ENCODE peak calls at places on chromosomes 2 and 18, in six cellular contexts. C is HCT116, H is A673, F is thoracic aorta, N is left ventricle myocardium inferior, O is esophagus squamous epithelium. B is an unnamed sample.

GRCh38 chr18:35661483-35662146 is 80.1 kb downstream of the GALNT1 start:
- DNase-seq in C (no peak), H (peak), F (no peak), N (no peak), O (no peak), B (no peak)

GRCh38 chr2:221494556-221494955 is 77.5 kb downstream of the EPHA4 start:
- DNase-seq in C (peak), H (no peak), F (no peak), N (no peak), O (no peak), B (no peak)

GRCh38 chr2:175207741-175208438 is 26.4 kb upstream of the ATP5MC3 start:
- DNase-seq in C (no peak), H (no peak), F (no peak), N (peak), O (no peak), B (no peak)

GRCh38 chr2:116180072-116180471 is 1634.4 kb upstream of the DDX18 start:
- DNase-seq in C (no peak), H (no peak), F (no peak), N (no peak), O (no peak), B (no peak)

GRCh38 chr18:32730620-32731021 is 42.2 kb downstream of the KLHL14 start:
- DNase-seq in C (no peak), H (peak), F (no peak), N (no peak), O (no peak), B (no peak)

GRCh38 chr18:9762561-9762960 is 54.5 kb downstream of the RAB31 start:
- DNase-seq in C (no peak), H (no peak), F (no peak), N (no peak), O (no peak), B (no peak)

GRCh38 chr2:70328921-70329561 is 27.2 kb upstream of the FAM136A start:
- DNase-seq in C (peak), H (no peak), F (no peak), N (no peak), O (no peak), B (no peak)

GRCh38 chr18:27605107-27605834 is 420.2 kb upstream of the CHST9 start:
- DNase-seq in C (peak), H (peak), F (no peak), N (no peak), O (no peak), B (peak)

GRCh38 chr2:131041402-131042160 is 51.7 kb downstream of the FAM168B start:
- DNase-seq in C (no peak), H (no peak), F (no peak), N (no peak), O (no peak), B (no peak)

GRCh38 chr2:130883520-130883919 is 46.8 kb downstream of the ARHGEF4 start:
- DNase-seq in C (no peak), H (no peak), F (no peak), N (no peak), O (no peak), B (no peak)

GRCh38 chr2:104788721-104789446 is 65.0 kb upstream of the POU3F3 start:
- DNase-seq in C (no peak), H (no peak), F (no peak), N (no peak), O (no peak), B (no peak)

GRCh38 chr2:171389325-171389724 is 44.5 kb downstream of the METTL8 start:
- DNase-seq in C (no peak), H (no peak), F (no peak), N (no peak), O (no peak), B (no peak)

GRCh38 chr2:68839260-68839833 is 31.9 kb downstream of the BMP10 start:
- DNase-seq in C (peak), H (peak), F (no peak), N (no peak), O (no peak), B (no peak)

GRCh38 chr2:112706170-112706664 is 14.6 kb upstream of the NT5DC4 start:
- DNase-seq in C (no peak), H (no peak), F (no peak), N (no peak), O (no peak), B (no peak)

GRCh38 chr2:48529189-48529588 is 765 bp upstream of the STON1 start:
- DNase-seq in C (no peak), H (no peak), F (no peak), N (no peak), O (no peak), B (no peak)

GRCh38 chr2:67290451-67290991 is 106.6 kb upstream of the ETAA1 start:
- DNase-seq in C (peak), H (peak), F (no peak), N (no peak), O (no peak), B (peak)

GRCh38 chr18:7307018-7307417 is 76.1 kb downstream of the LRRC30 start:
- DNase-seq in C (no peak), H (no peak), F (no peak), N (no peak), O (no peak), B (no peak)

GRCh38 chr18:62848946-62849345 is 133.6 kb downstream of the PHLPP1 start:
- DNase-seq in C (no peak), H (no peak), F (no peak), N (no peak), O (no peak), B (no peak)

GRCh38 chr18:55247032-55247431 is 287.8 kb upstream of the CCDC68 start:
- DNase-seq in C (no peak), H (no peak), F (no peak), N (no peak), O (no peak), B (no peak)

GRCh38 chr2:20583425-20583881 is 67.4 kb downstream of the HS1BP3 start:
- DNase-seq in C (no peak), H (no peak), F (no peak), N (peak), O (no peak), B (no peak)

GRCh38 chr2:173909846-173910245 is 55.3 kb downstream of the SP3 start:
- DNase-seq in C (no peak), H (no peak), F (no peak), N (no peak), O (no peak), B (no peak)

GRCh38 chr2:38465789-38466127 is 88.7 kb upstream of the ATL2 start:
- DNase-seq in C (peak), H (peak), F (no peak), N (no peak), O (no peak), B (no peak)

GRCh38 chr2:198662916-198663315 is 794.8 kb downstream of the SATB2 start:
- DNase-seq in C (no peak), H (no peak), F (no peak), N (no peak), O (no peak), B (no peak)

GRCh38 chr2:74836675-74837401 is 2.9 kb downstream of the HK2 start:
- DNase-seq in C (no peak), H (no peak), F (no peak), N (no peak), O (no peak), B (no peak)

GRCh38 chr2:226208726-226209125 is 590.9 kb downstream of the IRS1 start:
- DNase-seq in C (no peak), H (peak), F (no peak), N (no peak), O (no peak), B (no peak)

GRCh38 chr18:74715865-74716712 is 118.4 kb downstream of the ZNF407 start:
- DNase-seq in C (no peak), H (no peak), F (no peak), N (no peak), O (no peak), B (no peak)

GRCh38 chr2:160397530-160397865 is 96.1 kb downstream of the RBMS1 start:
- DNase-seq in C (peak), H (no peak), F (no peak), N (no peak), O (no peak), B (peak)

DNA sequence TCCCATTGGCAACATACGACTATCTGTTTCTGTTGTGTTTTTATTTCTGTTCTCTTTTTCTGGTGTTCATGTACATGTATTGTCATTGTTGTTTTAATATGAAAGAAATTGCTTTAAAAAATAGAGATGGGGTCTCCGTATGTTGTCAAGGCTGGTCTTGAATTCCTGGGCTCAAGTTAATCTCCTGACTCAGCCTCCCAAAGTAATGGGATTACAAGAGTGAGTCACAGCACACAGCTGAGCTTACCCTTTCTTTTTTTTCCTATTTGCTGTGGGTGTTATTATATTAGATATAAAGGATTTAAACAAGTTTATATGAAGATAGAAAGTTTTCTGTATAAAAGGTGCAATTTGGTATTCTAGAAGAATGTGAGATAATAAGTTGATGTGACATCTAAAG is 554.6 kb downstream of the DSC3 start:
- DNase-seq in C (no peak), H (peak), F (no peak), N (no peak), O (no peak), B (no peak)
- TF ChIP-seq CTCF in C (no peak), H (no peak), F (no peak), N (no peak), O (no peak), B (no peak)

GRCh38 chr2:119378566-119378965 is 11.8 kb downstream of the DBI start:
- DNase-seq in C (no peak), H (no peak), F (no peak), N (no peak), O (no peak), B (no peak)
- H3K4me3 ChIP-seq in C (no peak), H (no peak), F (no peak), N (no peak), O (no peak), B (no peak)

DNA sequence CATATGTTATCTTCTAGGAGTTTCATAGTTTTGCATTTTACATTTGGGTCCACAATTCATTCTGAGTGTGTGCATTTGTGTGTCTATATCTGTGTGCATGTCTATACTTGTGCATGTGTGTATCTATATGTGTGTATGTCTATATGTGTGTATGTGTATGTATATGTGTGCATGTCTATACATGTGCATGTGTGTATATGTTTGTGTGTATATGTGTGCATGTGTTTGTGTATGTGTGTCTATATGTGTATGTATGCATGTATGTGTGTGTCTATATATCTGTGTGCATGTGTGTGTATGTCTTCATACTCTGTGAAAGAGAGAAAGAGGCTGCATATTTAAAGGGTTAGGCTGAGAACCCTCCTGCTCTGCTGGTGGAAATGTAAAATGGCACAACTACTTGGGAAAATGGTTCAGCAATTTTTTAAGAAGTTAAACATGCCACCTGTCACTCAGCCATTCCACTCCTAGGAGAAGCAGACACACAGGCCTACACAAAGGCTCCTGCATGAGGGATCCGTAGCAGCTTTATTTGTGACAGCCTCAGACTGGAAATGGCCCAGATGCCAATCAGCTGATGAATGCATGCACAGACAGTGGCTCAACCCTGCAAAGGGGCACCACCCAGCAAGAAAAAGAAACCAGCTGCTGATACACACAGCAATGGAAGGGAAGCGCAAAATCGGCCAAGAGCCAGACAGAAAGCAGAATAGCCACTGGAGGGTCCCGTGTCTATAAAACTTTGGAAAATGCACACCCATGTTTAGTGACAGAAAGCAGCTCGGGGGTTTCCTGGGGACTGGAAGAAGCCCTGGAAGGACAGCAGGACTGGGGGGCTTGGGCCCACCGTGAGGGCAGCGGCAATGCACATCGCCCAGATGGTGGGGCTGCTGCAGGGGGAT is 146.8 kb downstream of the SEPTIN10 start:
- DNase-seq in C (no peak), H (no peak), F (no peak), N (no peak), O (no peak), B (no peak)
- TF ChIP-seq CTCF in C (no peak), H (no peak), F (no peak), N (no peak), O (no peak), B (no peak)

GRCh38 chr18:23238152-23238531 is 102.9 kb downstream of the CABLES1 start:
- DNase-seq in C (no peak), H (no peak), F (peak), N (no peak), O (no peak), B (peak)
- H3K4me3 ChIP-seq in C (no peak), H (no peak), F (peak), N (peak), O (peak), B (peak)

GRCh38 chr2:205903549-205904129 is 182.3 kb downstream of the INO80D start:
- DNase-seq in C (peak), H (peak), F (no peak), N (no peak), O (no peak), B (no peak)
- TF ChIP-seq CTCF in C (peak), H (peak), F (no peak), N (peak), O (peak), B (peak)

GRCh38 chr2:42971381-42971780 is 179.0 kb upstream of the HAAO start:
- DNase-seq in C (no peak), H (no peak), F (no peak), N (no peak), O (no peak), B (no peak)
- H3K4me3 ChIP-seq in C (no peak), H (no peak), F (no peak), N (no peak), O (no peak), B (no peak)

GRCh38 chr2:207265363-207265762 is 99.6 kb upstream of the KLF7 start:
- DNase-seq in C (no peak), H (no peak), F (no peak), N (no peak), O (no peak), B (no peak)
- TF ChIP-seq CTCF in C (no peak), H (no peak), F (no peak), N (no peak), O (no peak), B (no peak)

DNA sequence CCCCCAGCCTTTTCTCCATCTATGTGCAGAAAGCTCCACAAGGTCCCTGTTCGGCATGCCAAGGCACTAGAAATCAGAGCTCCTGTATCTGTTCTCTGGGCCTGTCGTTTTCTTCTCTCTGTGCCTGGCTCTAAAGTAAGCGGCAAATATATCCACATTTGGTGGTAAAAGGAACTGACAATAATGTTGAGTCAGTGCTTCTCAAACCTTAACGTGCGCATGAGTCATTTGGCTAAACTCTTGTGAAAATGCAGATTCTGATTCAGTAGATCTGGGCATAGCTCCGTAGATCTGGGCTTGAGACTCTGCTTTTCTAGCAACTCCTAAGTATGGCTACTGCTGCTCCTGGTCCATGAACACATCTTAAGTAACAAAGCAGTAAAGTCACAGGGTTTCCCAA is 16.5 kb upstream of the ACSL3 start:
- DNase-seq in C (peak), H (no peak), F (no peak), N (no peak), O (no peak), B (peak)
- H3K4me3 ChIP-seq in C (peak), H (no peak), F (peak), N (no peak), O (no peak), B (no peak)

DNA sequence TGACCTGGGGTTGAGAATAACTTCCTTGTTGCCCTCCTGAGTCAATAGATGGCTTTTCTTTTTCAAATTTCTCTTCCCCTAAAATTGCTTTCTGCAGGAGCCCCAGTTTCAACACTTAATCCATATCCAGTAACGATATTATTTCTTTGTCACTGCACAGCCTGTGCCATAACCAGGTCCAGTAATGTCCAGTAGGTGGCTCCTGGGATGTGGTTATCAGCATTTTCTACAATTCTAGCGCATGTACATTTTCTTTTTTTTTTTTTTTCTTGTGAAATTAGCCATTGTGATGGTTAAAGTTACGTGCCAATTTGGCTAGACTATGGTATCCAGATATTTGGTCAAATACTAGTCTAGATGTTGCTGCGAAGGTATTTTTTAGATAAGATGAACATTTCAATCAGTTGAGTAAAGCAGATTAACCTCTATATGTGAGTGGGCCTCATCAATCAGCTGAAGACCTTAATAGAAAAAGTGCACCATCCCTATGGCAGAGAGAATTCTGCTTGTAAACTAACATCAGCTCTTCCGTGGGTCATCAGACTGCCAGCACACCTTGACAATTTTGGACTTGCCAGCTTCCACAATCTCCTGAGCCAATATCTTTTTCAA is 72.9 kb upstream of the SCG2 start:
- DNase-seq in C (peak), H (peak), F (no peak), N (no peak), O (no peak), B (no peak)
- TF ChIP-seq CTCF in C (peak), H (peak), F (peak), N (peak), O (peak), B (peak)

B was measured in epithelial cell of proximal tubule.